ENCODE peak calls at places on chromosome 16, in five cellular contexts. K, A, H, M and P are unnamed samples.

GRCh38 chr16:2742323-2743006 is 10.0 kb upstream of the SRRM2 start:
- DNase-seq in K (no peak), A (no peak), H (no peak), M (no peak), P (no peak)

GRCh38 chr16:79159650-79160049 is 440.9 kb downstream of the MAF start:
- DNase-seq in K (no peak), A (no peak), H (no peak), M (no peak), P (no peak)

GRCh38 chr16:30375830-30376229 is 1.2 kb downstream of the MYL11 start:
- DNase-seq in K (peak), A (no peak), H (peak), M (peak), P (no peak)

GRCh38 chr16:79767597-79768280 is 167.2 kb upstream of the MAF start:
- DNase-seq in K (peak), A (no peak), H (peak), M (peak), P (no peak)

GRCh38 chr16:30660424-30661251 is 2.4 kb downstream of the FBRS start:
- DNase-seq in K (no peak), A (peak), H (no peak), M (no peak), P (no peak)

GRCh38 chr16:2473999-2474876 is 689 bp upstream of the TBC1D24 start:
- DNase-seq in K (peak), A (peak), H (peak), M (peak), P (no peak)

GRCh38 chr16:2364638-2365210 is 24.2 kb upstream of the ABCA3 start:
- DNase-seq in K (no peak), A (no peak), H (no peak), M (peak), P (no peak)

GRCh38 chr16:54236761-54237160 is 49.8 kb downstream of the IRX3 start:
- DNase-seq in K (no peak), A (no peak), H (no peak), M (no peak), P (peak)

GRCh38 chr16:69309316-69309715 is 1.8 kb upstream of the VPS4A start:
- DNase-seq in K (no peak), A (no peak), H (peak), M (no peak), P (no peak)

GRCh38 chr16:54290203-54291106 is 3.9 kb upstream of the IRX3 start:
- DNase-seq in K (peak), A (no peak), H (peak), M (no peak), P (no peak)

GRCh38 chr16:86635181-86635580 is 56.8 kb downstream of the FOXL1 start:
- DNase-seq in K (no peak), A (no peak), H (no peak), M (peak), P (no peak)

GRCh38 chr16:5633845-5634440 is 536.3 kb upstream of the EEF2KMT start:
- DNase-seq in K (no peak), A (no peak), H (peak), M (no peak), P (no peak)